ENCODE peak calls at places on chromosomes 3 and 15, in seven cellular contexts. One of them, this sample, is unnamed.
A peak's percentile ranks its signal among the peaks of the same experiment; 100 is the strongest.

GRCh38 chr3:149879872-149880271 is 66.9 kb downstream of the RNF13 start:
- DNase-seq in brain microvascular endothelial cell: peak; percentile 69
- DNase-seq in NCI-H2171 treated with DMSO at 0.1 percent for 48 hours: no peak
- DNase-seq in hippocampal formation: peak; percentile 67
- DNase-seq in NCI-H510A: no peak
- DNase-seq in effector CD4-positive, alpha-beta T cell: no peak
- DNase-seq in neuronal stem cell: peak; percentile 27
- DNase-seq in this sample: peak; percentile 4

GRCh38 chr3:56467108-56467507 is 1.2 kb downstream of the ERC2 start:
- DNase-seq in brain microvascular endothelial cell: peak; percentile 70
- DNase-seq in NCI-H2171 treated with DMSO at 0.1 percent for 48 hours: peak; percentile 83
- DNase-seq in effector CD4-positive, alpha-beta T cell: no peak
- DNase-seq in NCI-H510A: peak; percentile 77
- DNase-seq in hippocampal formation: peak; percentile 82
- DNase-seq in neuronal stem cell: peak; percentile 90
- DNase-seq in this sample: no peak

GRCh38 chr3:183098538-183099025 is 714 bp downstream of the MCCC1 start:
- DNase-seq in hippocampal formation: peak; percentile 15
- DNase-seq in NCI-H510A: no peak
- DNase-seq in neuronal stem cell: no peak
- DNase-seq in brain microvascular endothelial cell: no peak
- DNase-seq in NCI-H2171 treated with DMSO at 0.1 percent for 48 hours: no peak
- DNase-seq in effector CD4-positive, alpha-beta T cell: no peak
- DNase-seq in this sample: no peak

GRCh38 chr3:60884005-60884404 is 367.2 kb downstream of the FHIT start:
- DNase-seq in brain microvascular endothelial cell: no peak
- DNase-seq in NCI-H510A: no peak
- DNase-seq in NCI-H2171 treated with DMSO at 0.1 percent for 48 hours: no peak
- DNase-seq in neuronal stem cell: no peak
- DNase-seq in hippocampal formation: no peak
- DNase-seq in effector CD4-positive, alpha-beta T cell: no peak
- DNase-seq in this sample: no peak

GRCh38 chr15:50767332-50767861 is 1.9 kb upstream of the SPPL2A start:
- DNase-seq in neuronal stem cell: no peak
- DNase-seq in NCI-H2171 treated with DMSO at 0.1 percent for 48 hours: no peak
- DNase-seq in hippocampal formation: no peak
- DNase-seq in effector CD4-positive, alpha-beta T cell: no peak
- DNase-seq in brain microvascular endothelial cell: no peak
- DNase-seq in NCI-H510A: no peak
- DNase-seq in this sample: no peak

GRCh38 chr3:181703701-181704420 is 7.9 kb upstream of the SOX2 start:
- DNase-seq in effector CD4-positive, alpha-beta T cell: no peak
- DNase-seq in neuronal stem cell: no peak
- DNase-seq in hippocampal formation: no peak
- DNase-seq in NCI-H510A: no peak
- DNase-seq in NCI-H2171 treated with DMSO at 0.1 percent for 48 hours: no peak
- DNase-seq in brain microvascular endothelial cell: no peak
- DNase-seq in this sample: no peak

GRCh38 chr3:156148345-156148945 is 28.1 kb downstream of the KCNAB1 start:
- DNase-seq in NCI-H510A: no peak
- DNase-seq in brain microvascular endothelial cell: no peak
- DNase-seq in NCI-H2171 treated with DMSO at 0.1 percent for 48 hours: no peak
- DNase-seq in effector CD4-positive, alpha-beta T cell: no peak
- DNase-seq in hippocampal formation: no peak
- DNase-seq in neuronal stem cell: no peak
- DNase-seq in this sample: no peak

GRCh38 chr3:150238995-150239612 is 169.0 kb upstream of the TSC22D2 start:
- DNase-seq in neuronal stem cell: no peak
- DNase-seq in NCI-H2171 treated with DMSO at 0.1 percent for 48 hours: peak; percentile 78
- DNase-seq in NCI-H510A: no peak
- DNase-seq in brain microvascular endothelial cell: no peak
- DNase-seq in effector CD4-positive, alpha-beta T cell: no peak
- DNase-seq in hippocampal formation: no peak
- DNase-seq in this sample: no peak

GRCh38 chr3:45966969-45967640 is 23.8 kb downstream of the CXCR6 start:
- DNase-seq in NCI-H2171 treated with DMSO at 0.1 percent for 48 hours: no peak
- DNase-seq in hippocampal formation: peak; percentile 19
- DNase-seq in effector CD4-positive, alpha-beta T cell: no peak
- DNase-seq in NCI-H510A: no peak
- DNase-seq in neuronal stem cell: no peak
- DNase-seq in brain microvascular endothelial cell: no peak
- DNase-seq in this sample: no peak

GRCh38 chr3:188697127-188697526 is 474.6 kb upstream of the TPRG1 start:
- DNase-seq in brain microvascular endothelial cell: no peak
- DNase-seq in NCI-H510A: no peak
- DNase-seq in effector CD4-positive, alpha-beta T cell: no peak
- DNase-seq in neuronal stem cell: no peak
- DNase-seq in hippocampal formation: no peak
- DNase-seq in NCI-H2171 treated with DMSO at 0.1 percent for 48 hours: no peak
- DNase-seq in this sample: no peak

GRCh38 chr3:84836961-84837360 is 121.8 kb upstream of the CADM2 start:
- DNase-seq in hippocampal formation: no peak
- DNase-seq in neuronal stem cell: no peak
- DNase-seq in NCI-H2171 treated with DMSO at 0.1 percent for 48 hours: peak; percentile 94
- DNase-seq in NCI-H510A: peak; percentile 87
- DNase-seq in brain microvascular endothelial cell: no peak
- DNase-seq in effector CD4-positive, alpha-beta T cell: no peak
- DNase-seq in this sample: no peak

GRCh38 chr15:64991536-64992135 is 1.9 kb upstream of the SPG21 start:
- DNase-seq in hippocampal formation: no peak
- DNase-seq in NCI-H510A: no peak
- DNase-seq in effector CD4-positive, alpha-beta T cell: no peak
- DNase-seq in NCI-H2171 treated with DMSO at 0.1 percent for 48 hours: peak; percentile 62
- DNase-seq in brain microvascular endothelial cell: no peak
- DNase-seq in neuronal stem cell: no peak
- DNase-seq in this sample: no peak

GRCh38 chr3:172300187-172300586 is 148.1 kb downstream of the GHSR start:
- DNase-seq in hippocampal formation: no peak
- DNase-seq in effector CD4-positive, alpha-beta T cell: no peak
- DNase-seq in NCI-H2171 treated with DMSO at 0.1 percent for 48 hours: no peak
- DNase-seq in brain microvascular endothelial cell: no peak
- DNase-seq in NCI-H510A: no peak
- DNase-seq in neuronal stem cell: no peak
- DNase-seq in this sample: no peak

GRCh38 chr15:83339396-83339795 is 54.9 kb upstream of the BNC1 start:
- DNase-seq in brain microvascular endothelial cell: no peak
- DNase-seq in hippocampal formation: no peak
- DNase-seq in NCI-H510A: no peak
- DNase-seq in effector CD4-positive, alpha-beta T cell: no peak
- DNase-seq in neuronal stem cell: no peak
- DNase-seq in NCI-H2171 treated with DMSO at 0.1 percent for 48 hours: no peak
- DNase-seq in this sample: no peak

GRCh38 chr3:11199902-11200678 is 45.8 kb downstream of the HRH1 start:
- DNase-seq in NCI-H2171 treated with DMSO at 0.1 percent for 48 hours: peak; percentile 19
- DNase-seq in NCI-H510A: no peak
- DNase-seq in brain microvascular endothelial cell: no peak
- DNase-seq in hippocampal formation: no peak
- DNase-seq in effector CD4-positive, alpha-beta T cell: no peak
- DNase-seq in neuronal stem cell: no peak
- DNase-seq in this sample: no peak

GRCh38 chr15:89888214-89888804 is 5.5 kb downstream of the AP3S2 start:
- DNase-seq in neuronal stem cell: no peak
- DNase-seq in NCI-H2171 treated with DMSO at 0.1 percent for 48 hours: peak; percentile 20
- DNase-seq in NCI-H510A: no peak
- DNase-seq in hippocampal formation: no peak
- DNase-seq in brain microvascular endothelial cell: peak; percentile 50
- DNase-seq in effector CD4-positive, alpha-beta T cell: no peak
- DNase-seq in this sample: peak; percentile 77

GRCh38 chr15:48190932-48191573 is 412 bp upstream of the CTXN2 start:
- DNase-seq in neuronal stem cell: peak; percentile 89
- DNase-seq in NCI-H510A: no peak
- DNase-seq in brain microvascular endothelial cell: peak; percentile 69
- DNase-seq in hippocampal formation: peak; percentile 55
- DNase-seq in effector CD4-positive, alpha-beta T cell: peak; percentile 2
- DNase-seq in NCI-H2171 treated with DMSO at 0.1 percent for 48 hours: peak; percentile 44
- DNase-seq in this sample: no peak

GRCh38 chr3:120597445-120598049 is 1.4 kb downstream of the NDUFB4 start:
- DNase-seq in effector CD4-positive, alpha-beta T cell: no peak
- DNase-seq in neuronal stem cell: no peak
- DNase-seq in brain microvascular endothelial cell: no peak
- DNase-seq in NCI-H2171 treated with DMSO at 0.1 percent for 48 hours: no peak
- DNase-seq in hippocampal formation: no peak
- DNase-seq in NCI-H510A: no peak
- DNase-seq in this sample: no peak

GRCh38 chr3:156511987-156512677 is 42.8 kb downstream of the SSR3 start:
- DNase-seq in NCI-H510A: no peak
- DNase-seq in neuronal stem cell: no peak
- DNase-seq in effector CD4-positive, alpha-beta T cell: no peak
- DNase-seq in brain microvascular endothelial cell: no peak
- DNase-seq in hippocampal formation: no peak
- DNase-seq in NCI-H2171 treated with DMSO at 0.1 percent for 48 hours: peak; percentile 21
- DNase-seq in this sample: no peak

GRCh38 chr15:90322531-90322930 is 29.6 kb upstream of the ZNF774 start:
- DNase-seq in brain microvascular endothelial cell: no peak
- DNase-seq in neuronal stem cell: no peak
- DNase-seq in NCI-H510A: no peak
- DNase-seq in effector CD4-positive, alpha-beta T cell: no peak
- DNase-seq in hippocampal formation: no peak
- DNase-seq in NCI-H2171 treated with DMSO at 0.1 percent for 48 hours: no peak
- DNase-seq in this sample: no peak

GRCh38 chr3:12515631-12516030 is 29.7 kb downstream of the MKRN2OS start:
- DNase-seq in effector CD4-positive, alpha-beta T cell: no peak
- DNase-seq in NCI-H510A: no peak
- DNase-seq in NCI-H2171 treated with DMSO at 0.1 percent for 48 hours: no peak
- DNase-seq in hippocampal formation: no peak
- DNase-seq in neuronal stem cell: no peak
- DNase-seq in brain microvascular endothelial cell: no peak
- DNase-seq in this sample: no peak

GRCh38 chr3:57958642-57959406 is 49.4 kb upstream of the FLNB start:
- DNase-seq in NCI-H2171 treated with DMSO at 0.1 percent for 48 hours: no peak
- DNase-seq in neuronal stem cell: no peak
- DNase-seq in brain microvascular endothelial cell: no peak
- DNase-seq in hippocampal formation: no peak
- DNase-seq in NCI-H510A: no peak
- DNase-seq in effector CD4-positive, alpha-beta T cell: no peak
- DNase-seq in this sample: no peak

GRCh38 chr15:59042041-59042440 is 54.6 kb downstream of the RNF111 start:
- DNase-seq in neuronal stem cell: no peak
- DNase-seq in brain microvascular endothelial cell: no peak
- DNase-seq in NCI-H510A: no peak
- DNase-seq in effector CD4-positive, alpha-beta T cell: no peak
- DNase-seq in NCI-H2171 treated with DMSO at 0.1 percent for 48 hours: no peak
- DNase-seq in hippocampal formation: no peak
- DNase-seq in this sample: no peak

GRCh38 chr3:185807455-185808068 is 17.3 kb downstream of the IGF2BP2 start:
- DNase-seq in NCI-H510A: no peak
- DNase-seq in effector CD4-positive, alpha-beta T cell: no peak
- DNase-seq in hippocampal formation: no peak
- DNase-seq in NCI-H2171 treated with DMSO at 0.1 percent for 48 hours: no peak
- DNase-seq in brain microvascular endothelial cell: peak; percentile 98
- DNase-seq in neuronal stem cell: no peak
- DNase-seq in this sample: peak; percentile 58

GRCh38 chr3:152452318-152452717 is 183.6 kb downstream of the MBNL1 start:
- DNase-seq in NCI-H510A: no peak
- DNase-seq in NCI-H2171 treated with DMSO at 0.1 percent for 48 hours: no peak
- DNase-seq in neuronal stem cell: no peak
- DNase-seq in hippocampal formation: no peak
- DNase-seq in effector CD4-positive, alpha-beta T cell: no peak
- DNase-seq in brain microvascular endothelial cell: peak; percentile 59
- DNase-seq in this sample: no peak

GRCh38 chr3:162978136-162978535 is 1481.5 kb downstream of the OTOL1 start:
- DNase-seq in NCI-H510A: no peak
- DNase-seq in brain microvascular endothelial cell: no peak
- DNase-seq in NCI-H2171 treated with DMSO at 0.1 percent for 48 hours: no peak
- DNase-seq in neuronal stem cell: no peak
- DNase-seq in hippocampal formation: no peak
- DNase-seq in effector CD4-positive, alpha-beta T cell: no peak
- DNase-seq in this sample: no peak

This sample was measured in SW 1271.